ENCODE peak calls at places on chromosomes 6 and 20, in four cellular contexts. One of them, this sample, is unnamed.
A peak's percentile ranks its signal among the peaks of the same experiment; 100 is the strongest.

GRCh38 chr20:32436142-32436861 is 78.2 kb downstream of the ASXL1 start:
- DNase-seq in prostate gland: no peak
- DNase-seq in transverse colon: no peak
- DNase-seq in heart left ventricle: no peak
- DNase-seq in this sample: no peak

GRCh38 chr6:73339340-73339739 is 14.7 kb downstream of the DPPA5 start:
- DNase-seq in prostate gland: no peak
- DNase-seq in transverse colon: no peak
- DNase-seq in heart left ventricle: no peak
- DNase-seq in this sample: no peak

GRCh38 chr20:58634818-58635665 is 16.0 kb upstream of the STX16 start:
- DNase-seq in prostate gland: no peak
- DNase-seq in transverse colon: no peak
- DNase-seq in heart left ventricle: peak; percentile 21
- DNase-seq in this sample: no peak

GRCh38 chr6:98787961-98788360 is 46.4 kb upstream of the POU3F2 start:
- DNase-seq in prostate gland: no peak
- DNase-seq in transverse colon: no peak
- DNase-seq in heart left ventricle: no peak
- DNase-seq in this sample: no peak

GRCh38 chr6:105319331-105319730 is 83.6 kb downstream of the PREP start:
- DNase-seq in prostate gland: no peak
- DNase-seq in transverse colon: no peak
- DNase-seq in heart left ventricle: no peak
- DNase-seq in this sample: no peak

GRCh38 chr6:129186988-129187387 is 304.1 kb downstream of the LAMA2 start:
- DNase-seq in prostate gland: no peak
- DNase-seq in transverse colon: no peak
- DNase-seq in heart left ventricle: no peak
- DNase-seq in this sample: no peak

GRCh38 chr6:74451953-74452352 is 753.9 kb downstream of the COL12A1 start:
- DNase-seq in prostate gland: no peak
- DNase-seq in transverse colon: no peak
- DNase-seq in heart left ventricle: no peak
- DNase-seq in this sample: no peak

GRCh38 chr6:18488526-18489270 is 101.5 kb downstream of the RNF144B start:
- DNase-seq in prostate gland: no peak
- DNase-seq in transverse colon: no peak
- DNase-seq in heart left ventricle: no peak
- DNase-seq in this sample: no peak

GRCh38 chr20:38840053-38840893 is 34.8 kb downstream of the PPP1R16B start:
- DNase-seq in prostate gland: no peak
- DNase-seq in transverse colon: no peak
- DNase-seq in heart left ventricle: no peak
- DNase-seq in this sample: no peak

GRCh38 chr20:38187512-38187911 is 22.4 kb upstream of the TGM2 start:
- DNase-seq in prostate gland: no peak
- DNase-seq in transverse colon: no peak
- DNase-seq in heart left ventricle: no peak
- DNase-seq in this sample: no peak

GRCh38 chr6:15871211-15871770 is 208.5 kb upstream of the DTNBP1 start:
- DNase-seq in prostate gland: no peak
- DNase-seq in transverse colon: no peak
- DNase-seq in heart left ventricle: no peak
- DNase-seq in this sample: no peak

GRCh38 chr6:161540532-161540931 is 266.7 kb upstream of the AGPAT4 start:
- DNase-seq in prostate gland: no peak
- DNase-seq in transverse colon: no peak
- DNase-seq in heart left ventricle: no peak
- DNase-seq in this sample: no peak

GRCh38 chr20:17674722-17675518 is 7.1 kb downstream of the RRBP1 start:
- DNase-seq in prostate gland: no peak
- DNase-seq in transverse colon: no peak
- DNase-seq in heart left ventricle: no peak
- DNase-seq in this sample: no peak

GRCh38 chr20:19995220-19995863 is 21.8 kb upstream of the NAA20 start:
- DNase-seq in prostate gland: peak; percentile 24
- DNase-seq in transverse colon: no peak
- DNase-seq in heart left ventricle: no peak
- DNase-seq in this sample: peak; percentile 32

GRCh38 chr6:111157412-111157811 is 70.1 kb downstream of the SLC16A10 start:
- DNase-seq in prostate gland: no peak
- DNase-seq in transverse colon: no peak
- DNase-seq in heart left ventricle: no peak
- DNase-seq in this sample: no peak

GRCh38 chr6:163415176-163415619 is 680 bp downstream of the QKI start:
- DNase-seq in prostate gland: no peak
- DNase-seq in transverse colon: no peak
- DNase-seq in heart left ventricle: no peak
- DNase-seq in this sample: peak; percentile 31

GRCh38 chr6:122673345-122673961 is 63.2 kb downstream of the PKIB start:
- DNase-seq in prostate gland: no peak
- DNase-seq in transverse colon: no peak
- DNase-seq in heart left ventricle: no peak
- DNase-seq in this sample: no peak

GRCh38 chr6:41584668-41585205 is 38.6 kb downstream of the FOXP4 start:
- DNase-seq in prostate gland: peak; percentile 60
- DNase-seq in transverse colon: peak; percentile 49
- DNase-seq in heart left ventricle: no peak
- DNase-seq in this sample: peak; percentile 63

GRCh38 chr6:20751293-20751946 is 217.2 kb downstream of the CDKAL1 start:
- DNase-seq in prostate gland: no peak
- DNase-seq in transverse colon: no peak
- DNase-seq in heart left ventricle: no peak
- DNase-seq in this sample: no peak

GRCh38 chr6:15449001-15449400 is 203.1 kb downstream of the JARID2 start:
- DNase-seq in prostate gland: no peak
- DNase-seq in transverse colon: no peak
- DNase-seq in heart left ventricle: no peak
- DNase-seq in this sample: no peak

GRCh38 chr6:106216527-106216926 is 109.0 kb downstream of the ATG5 start:
- DNase-seq in prostate gland: no peak
- DNase-seq in transverse colon: no peak
- DNase-seq in heart left ventricle: no peak
- DNase-seq in this sample: no peak

GRCh38 chr20:44074252-44075151 is 112.5 kb downstream of the JPH2 start:
- DNase-seq in prostate gland: no peak
- DNase-seq in transverse colon: no peak
- DNase-seq in heart left ventricle: peak; percentile 87
- DNase-seq in this sample: no peak

GRCh38 chr6:130906736-130907381 is 79.7 kb downstream of the SMLR1 start:
- DNase-seq in prostate gland: no peak
- DNase-seq in transverse colon: no peak
- DNase-seq in heart left ventricle: no peak
- DNase-seq in this sample: no peak

GRCh38 chr6:112251170-112251945 is 3.0 kb downstream of the LAMA4 start:
- DNase-seq in prostate gland: no peak
- DNase-seq in transverse colon: peak; percentile 36
- DNase-seq in heart left ventricle: peak; percentile 45
- DNase-seq in this sample: peak; percentile 22

GRCh38 chr6:76166874-76167273 is 94.4 kb upstream of the IMPG1 start:
- DNase-seq in prostate gland: no peak
- DNase-seq in transverse colon: no peak
- DNase-seq in heart left ventricle: no peak
- DNase-seq in this sample: no peak

GRCh38 chr6:30889921-30890645 is 5.8 kb downstream of the DDR1 start:
- DNase-seq in prostate gland: peak; percentile 62
- DNase-seq in transverse colon: no peak
- DNase-seq in heart left ventricle: no peak
- DNase-seq in this sample: no peak

GRCh38 chr20:46661659-46662058 is 10.4 kb upstream of the SLC13A3 start:
- DNase-seq in prostate gland: no peak
- DNase-seq in transverse colon: no peak
- DNase-seq in heart left ventricle: no peak
- DNase-seq in this sample: no peak

GRCh38 chr20:17406191-17406590 is 125.0 kb downstream of the BFSP1 start:
- DNase-seq in prostate gland: no peak
- DNase-seq in transverse colon: no peak
- DNase-seq in heart left ventricle: no peak
- DNase-seq in this sample: no peak

GRCh38 chr6:99613705-99614429 is 7.2 kb downstream of the PRDM13 start:
- DNase-seq in prostate gland: no peak
- DNase-seq in transverse colon: no peak
- DNase-seq in heart left ventricle: no peak
- DNase-seq in this sample: no peak

GRCh38 chr20:1041845-1042390 is 39.8 kb upstream of the RSPO4 start:
- DNase-seq in prostate gland: no peak
- DNase-seq in transverse colon: no peak
- DNase-seq in heart left ventricle: no peak
- DNase-seq in this sample: no peak

GRCh38 chr20:51611625-51611890 is 69.0 kb upstream of the NFATC2 start:
- DNase-seq in prostate gland: no peak
- DNase-seq in transverse colon: no peak
- DNase-seq in heart left ventricle: no peak
- DNase-seq in this sample: no peak

GRCh38 chr20:2691127-2691526 is 1.5 kb upstream of the EBF4 start:
- DNase-seq in prostate gland: no peak
- DNase-seq in transverse colon: no peak
- DNase-seq in heart left ventricle: no peak
- DNase-seq in this sample: no peak
- TF ChIP-seq POLR2A in prostate gland: no peak
- TF ChIP-seq POLR2A in transverse colon: no peak
- TF ChIP-seq POLR2A in heart left ventricle: no peak
- TF ChIP-seq POLR2A in this sample: no peak

GRCh38 chr6:35727206-35727934 is 9.5 kb upstream of the ARMC12 start:
- DNase-seq in prostate gland: peak; percentile 87
- DNase-seq in transverse colon: peak; percentile 88
- DNase-seq in heart left ventricle: peak; percentile 93
- DNase-seq in this sample: peak; percentile 77

GRCh38 chr6:35729349-35729678 is 7.5 kb upstream of the ARMC12 start:
- DNase-seq in prostate gland: no peak
- DNase-seq in transverse colon: no peak
- DNase-seq in heart left ventricle: no peak
- DNase-seq in this sample: no peak

GRCh38 chr6:35728663-35729348 is 8.0 kb upstream of the ARMC12 start:
- DNase-seq in prostate gland: peak; percentile 92
- DNase-seq in transverse colon: peak; percentile 65
- DNase-seq in heart left ventricle: peak; percentile 91
- DNase-seq in this sample: peak; percentile 61

GRCh38 chr6:35729722-35730121 is 7.1 kb upstream of the ARMC12 start:
- DNase-seq in prostate gland: no peak
- DNase-seq in transverse colon: peak; percentile 69
- DNase-seq in heart left ventricle: no peak
- DNase-seq in this sample: no peak

GRCh38 chr6:35727935-35728662 is 8.7 kb upstream of the ARMC12 start:
- DNase-seq in prostate gland: peak; percentile 95
- DNase-seq in transverse colon: peak; percentile 96
- DNase-seq in heart left ventricle: peak; percentile 98
- DNase-seq in this sample: peak; percentile 95
- H3K4me1 ChIP-seq in prostate gland: peaks cover 73% of the 10 kb centered on the region
- H3K4me1 ChIP-seq in transverse colon: peaks cover 76% of the 10 kb centered on the region
- H3K4me1 ChIP-seq in heart left ventricle: peaks cover 91% of the 10 kb centered on the region
- H3K4me1 ChIP-seq in this sample: peaks cover 94% of the 10 kb centered on the region

GRCh38 chr6:44219815-44220784 is 3.3 kb upstream of the SLC29A1 start:
- DNase-seq in prostate gland: no peak
- DNase-seq in transverse colon: no peak
- DNase-seq in heart left ventricle: no peak
- DNase-seq in this sample: no peak
- TF ChIP-seq POLR2A in prostate gland: no peak
- TF ChIP-seq POLR2A in transverse colon: no peak
- TF ChIP-seq POLR2A in heart left ventricle: no peak
- TF ChIP-seq POLR2A in this sample: no peak

GRCh38 chr6:56755040-56755439 is 112.4 kb upstream of the DST start:
- DNase-seq in prostate gland: no peak
- DNase-seq in transverse colon: no peak
- DNase-seq in heart left ventricle: no peak
- DNase-seq in this sample: no peak
- H3K4me1 ChIP-seq in prostate gland: no peaks in the 10 kb centered on the region
- H3K4me1 ChIP-seq in transverse colon: peaks cover 4% of the 10 kb centered on the region
- H3K4me1 ChIP-seq in heart left ventricle: peaks cover 50% of the 10 kb centered on the region
- H3K4me1 ChIP-seq in this sample: peaks cover 9% of the 10 kb centered on the region

GRCh38 chr20:50388733-50389436 is 121.3 kb upstream of the PTPN1 start:
- DNase-seq in prostate gland: no peak
- DNase-seq in transverse colon: no peak
- DNase-seq in heart left ventricle: no peak
- DNase-seq in this sample: no peak
- TF ChIP-seq POLR2A in prostate gland: no peak
- TF ChIP-seq POLR2A in transverse colon: no peak
- TF ChIP-seq POLR2A in heart left ventricle: no peak
- TF ChIP-seq POLR2A in this sample: no peak

This sample was measured in body of pancreas.